ENCODE peak calls at places on chromosomes 4 and X, in nine cellular contexts. U is cardiac muscle cell; W is CD8-positive, alpha-beta T cell; T is CD8-positive, alpha-beta memory T cell; H is spleen; X is A549; N is pancreas; D is uterus; M is IMR-90. A is an unnamed sample. For H3K4me1, the result is how much of the 10 kb centered on the place peaks cover.

GRCh38 chr4:1939664-1940509 is 68.7 kb downstream of the NSD2 start:
- DNase-seq in U (no peak), W (no peak), T (no peak), H (no peak), X (no peak), N (no peak), D (no peak), M (peak), A (no peak)

GRCh38 chr4:170400346-170400745 is 310.6 kb upstream of the AADAT start:
- DNase-seq in U (no peak), W (no peak), T (no peak), H (no peak), X (no peak), N (no peak), D (no peak), M (no peak), A (no peak)

GRCh38 chrX:53294024-53294648 is 12.8 kb upstream of the IQSEC2 start:
- DNase-seq in U (no peak), W (no peak), T (no peak), H (no peak), X (peak), N (no peak), D (no peak), M (peak), A (no peak)

GRCh38 chrX:16892504-16893362 is 22.6 kb upstream of the RBBP7 start:
- DNase-seq in U (peak), W (peak), T (peak), H (peak), X (peak), N (peak), D (peak), M (peak), A (peak)

GRCh38 chrX:34658316-34658715 is 1.2 kb upstream of the TMEM47 start:
- DNase-seq in U (no peak), W (no peak), T (no peak), H (no peak), X (no peak), N (no peak), D (no peak), M (peak), A (no peak)

GRCh38 chr4:150814873-150815272 is 200.2 kb downstream of the LRBA start:
- DNase-seq in U (no peak), W (no peak), T (no peak), H (no peak), X (no peak), N (no peak), D (no peak), M (no peak), A (no peak)

GRCh38 chr4:131584587-131584986 is 1564.5 kb upstream of the PCDH10 start:
- DNase-seq in U (no peak), W (no peak), T (no peak), H (no peak), X (no peak), N (no peak), D (no peak), M (no peak), A (no peak)

GRCh38 chr4:76993787-76994641 is 44.5 kb downstream of the SEPTIN11 start:
- DNase-seq in U (peak), W (peak), T (peak), H (no peak), X (no peak), N (no peak), D (no peak), M (no peak), A (peak)

GRCh38 chr4:70992354-70992753 is 1.1 kb upstream of the DCK start:
- DNase-seq in U (no peak), W (no peak), T (no peak), H (no peak), X (peak), N (no peak), D (no peak), M (no peak), A (no peak)

GRCh38 chr4:161554372-161554990 is 609.3 kb downstream of the FSTL5 start:
- DNase-seq in U (no peak), W (no peak), T (no peak), H (no peak), X (peak), N (no peak), D (no peak), M (peak), A (no peak)

GRCh38 chr4:18369561-18369960 is 348.0 kb upstream of the LCORL start:
- DNase-seq in U (no peak), W (no peak), T (no peak), H (no peak), X (no peak), N (no peak), D (no peak), M (no peak), A (no peak)

GRCh38 chrX:18964880-18965279 is 19.0 kb downstream of the PHKA2 start:
- DNase-seq in U (no peak), W (no peak), T (no peak), H (no peak), X (no peak), N (no peak), D (no peak), M (no peak), A (no peak)

GRCh38 chr4:141977433-141977832 is 341.1 kb downstream of the IL15 start:
- DNase-seq in U (no peak), W (no peak), T (no peak), H (no peak), X (no peak), N (no peak), D (no peak), M (no peak), A (no peak)

GRCh38 chr4:1802151-1802715 is 9.1 kb downstream of the FGFR3 start:
- DNase-seq in U (no peak), W (no peak), T (no peak), H (no peak), X (no peak), N (no peak), D (no peak), M (no peak), A (no peak)

GRCh38 chr4:98994474-98995182 is 893 bp upstream of the METAP1 start:
- DNase-seq in U (peak), W (no peak), T (no peak), H (no peak), X (peak), N (no peak), D (no peak), M (peak), A (no peak)

GRCh38 chr4:169150806-169151205 is 120.0 kb downstream of the SH3RF1 start:
- DNase-seq in U (no peak), W (no peak), T (no peak), H (no peak), X (no peak), N (no peak), D (no peak), M (peak), A (no peak)

GRCh38 chr4:33407496-33407895 is 2687.3 kb downstream of the PCDH7 start:
- DNase-seq in U (no peak), W (no peak), T (no peak), H (no peak), X (no peak), N (no peak), D (no peak), M (no peak), A (no peak)

GRCh38 chr4:112403072-112403945 is 106.1 kb downstream of the ALPK1 start:
- DNase-seq in U (no peak), W (no peak), T (no peak), H (no peak), X (no peak), N (no peak), D (no peak), M (peak), A (no peak)

GRCh38 chr4:139214039-139214534 is 37.1 kb upstream of the ELF2 start:
- DNase-seq in U (peak), W (no peak), T (no peak), H (no peak), X (no peak), N (no peak), D (no peak), M (no peak), A (peak)

GRCh38 chrX:11113731-11114130 is 2.6 kb downstream of the HCCS start:
- DNase-seq in U (no peak), W (no peak), T (no peak), H (no peak), X (no peak), N (no peak), D (no peak), M (peak), A (no peak)

GRCh38 chr4:10161840-10162239 is 45.2 kb upstream of the WDR1 start:
- DNase-seq in U (no peak), W (peak), T (peak), H (no peak), X (no peak), N (no peak), D (no peak), M (no peak), A (peak)

GRCh38 chr4:159227984-159228383 is 125.1 kb downstream of the RAPGEF2 start:
- DNase-seq in U (peak), W (no peak), T (no peak), H (peak), X (peak), N (peak), D (peak), M (peak), A (peak)

GRCh38 chr4:128787509-128788311 is 21.8 kb upstream of the JADE1 start:
- DNase-seq in U (no peak), W (no peak), T (no peak), H (no peak), X (no peak), N (no peak), D (no peak), M (peak), A (no peak)

GRCh38 chrX:38654302-38654701 is 93.0 kb downstream of the TSPAN7 start:
- DNase-seq in U (peak), W (no peak), T (no peak), H (no peak), X (peak), N (no peak), D (no peak), M (peak), A (no peak)

GRCh38 chr4:59553739-59554126 is 1646.4 kb upstream of the ADGRL3 start:
- DNase-seq in U (no peak), W (no peak), T (no peak), H (no peak), X (peak), N (no peak), D (no peak), M (no peak), A (no peak)

DNA sequence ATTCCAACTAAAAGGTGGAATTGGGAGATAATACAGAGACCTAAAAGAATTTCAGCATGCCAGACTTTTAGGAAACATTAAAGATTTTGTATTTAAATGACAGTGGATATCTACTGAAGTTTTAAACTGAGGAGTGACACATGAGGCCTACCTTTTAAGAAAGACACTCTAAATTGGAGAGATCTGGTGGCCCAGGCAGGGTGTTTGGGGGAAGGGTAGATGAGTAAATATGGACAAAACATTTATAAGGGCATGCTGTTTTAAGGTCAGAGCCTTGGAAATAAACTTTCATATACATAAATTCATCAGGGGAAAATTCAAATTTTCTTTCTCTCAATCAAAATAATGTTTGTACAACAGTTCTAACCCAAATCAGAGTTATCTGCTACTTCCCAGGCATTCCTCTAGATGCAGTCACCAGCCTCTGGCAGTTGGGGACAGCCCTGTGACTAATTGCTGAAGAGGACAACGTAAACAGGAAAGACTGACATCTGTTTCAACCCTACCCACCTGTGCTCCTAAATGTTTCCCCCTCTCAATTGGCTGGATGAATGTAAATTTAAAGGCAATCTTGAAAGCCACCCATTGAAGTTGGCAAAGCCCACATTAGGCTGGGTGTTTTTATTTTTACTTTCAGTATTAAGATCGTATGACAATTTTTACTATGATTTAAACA is 1646.9 kb upstream of the ADGRL3 start:
- DNase-seq in U (no peak), W (no peak), T (no peak), H (no peak), X (peak), N (no peak), D (no peak), M (no peak), A (no peak)
- H3K4me3 ChIP-seq in U (no peak), W (no peak), T (no peak), H (no peak), X (peak), N (no peak), D (no peak), M (no peak), A (no peak)

GRCh38 chr4:42488114-42488513 is 90.8 kb downstream of the SHISA3 start:
- DNase-seq in U (no peak), W (no peak), T (no peak), H (no peak), X (no peak), N (no peak), D (no peak), M (no peak), A (no peak)
- H3K4me1 ChIP-seq in U (under half), W (under half), T (under half), H (under half), X (under half), N (under half), D (under half), M (under half), A (under half)

GRCh38 chrX:153492153-153492454 is 2.7 kb upstream of the BGN start:
- DNase-seq in U (no peak), W (no peak), T (no peak), H (no peak), X (no peak), N (no peak), D (no peak), M (no peak), A (no peak)

GRCh38 chrX:153493085-153493484 is 1.7 kb upstream of the BGN start:
- DNase-seq in U (no peak), W (no peak), T (no peak), H (no peak), X (no peak), N (no peak), D (no peak), M (no peak), A (no peak)

GRCh38 chrX:153494061-153494460 is 719 bp upstream of the BGN start:
- DNase-seq in U (no peak), W (no peak), T (no peak), H (no peak), X (no peak), N (no peak), D (no peak), M (peak), A (no peak)

GRCh38 chrX:153491351-153492152 is 3.2 kb upstream of the BGN start:
- DNase-seq in U (no peak), W (no peak), T (no peak), H (no peak), X (no peak), N (no peak), D (no peak), M (no peak), A (no peak)

DNA sequence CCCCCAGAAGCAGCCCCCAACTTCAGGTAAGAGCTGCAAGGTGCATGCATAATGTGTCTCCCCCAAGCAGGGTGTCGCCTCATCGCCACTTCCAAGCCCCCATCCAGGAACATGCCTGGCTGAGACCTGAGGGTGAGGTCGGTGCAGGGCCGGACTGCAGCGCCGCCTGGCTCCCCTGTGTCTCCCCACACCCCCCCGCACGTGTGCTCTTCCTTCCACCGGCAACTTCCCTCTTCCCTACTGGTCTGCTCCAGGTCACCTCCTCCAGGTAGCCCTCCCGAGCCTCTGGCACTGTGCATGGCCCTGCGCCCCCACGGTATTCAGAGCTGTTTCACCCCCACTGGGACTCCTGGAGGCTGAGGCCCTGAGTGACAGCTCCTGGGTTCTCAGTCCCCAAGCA is 2.2 kb upstream of the BGN start:
- DNase-seq in U (no peak), W (no peak), T (no peak), H (no peak), X (no peak), N (no peak), D (no peak), M (no peak), A (no peak)
- H3K4me3 ChIP-seq in U (no peak), W (no peak), T (no peak), H (no peak), X (no peak), N (no peak), D (no peak), M (no peak), A (no peak)

GRCh38 chr4:21415728-21416127 is 532.8 kb downstream of the KCNIP4 start:
- DNase-seq in U (no peak), W (no peak), T (no peak), H (no peak), X (no peak), N (no peak), D (no peak), M (no peak), A (no peak)
- H3K4me1 ChIP-seq in U (under half), W (under half), T (under half), H (under half), X (under half), N (under half), D (under half), M (under half), A (under half)

DNA sequence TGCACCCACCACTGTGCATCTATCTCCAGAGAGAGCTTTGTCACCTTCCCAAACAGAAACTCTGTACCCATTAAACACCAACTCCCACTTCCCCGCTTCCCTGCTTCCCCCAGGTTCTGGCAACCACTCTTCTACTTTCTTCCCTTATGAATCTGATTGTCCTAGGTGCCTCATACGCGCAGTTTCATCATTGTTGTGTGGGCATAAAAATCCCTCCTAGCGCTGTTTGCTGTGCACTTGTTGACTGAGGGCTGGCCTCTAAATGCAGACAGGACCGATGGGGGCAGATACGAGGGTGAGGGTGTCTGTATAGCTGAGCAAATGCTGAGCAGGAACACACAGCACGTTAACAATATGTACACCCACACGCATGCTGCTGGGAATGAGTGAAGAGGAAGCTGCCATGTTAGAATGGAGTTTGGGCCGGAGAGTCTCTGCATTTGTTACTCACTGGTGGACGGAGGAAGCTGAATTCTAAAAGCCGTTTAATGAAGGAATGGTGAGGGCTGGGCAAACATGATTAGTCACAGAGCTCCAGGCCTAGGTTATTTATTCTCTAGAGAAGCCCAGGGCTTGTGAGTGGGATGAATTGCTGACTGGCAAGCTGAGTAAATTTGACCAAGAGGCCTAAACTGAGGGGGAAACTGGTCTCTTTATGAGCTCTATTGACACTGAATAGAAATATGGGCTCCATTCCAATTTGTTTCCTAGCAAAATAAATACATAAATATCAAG is 95.7 kb upstream of the RPS6KA3 start:
- DNase-seq in U (no peak), W (no peak), T (no peak), H (no peak), X (peak), N (no peak), D (no peak), M (peak), A (no peak)
- H3K4me3 ChIP-seq in U (no peak), W (no peak), T (no peak), H (no peak), X (peak), N (no peak), D (no peak), M (no peak), A (no peak)

DNA sequence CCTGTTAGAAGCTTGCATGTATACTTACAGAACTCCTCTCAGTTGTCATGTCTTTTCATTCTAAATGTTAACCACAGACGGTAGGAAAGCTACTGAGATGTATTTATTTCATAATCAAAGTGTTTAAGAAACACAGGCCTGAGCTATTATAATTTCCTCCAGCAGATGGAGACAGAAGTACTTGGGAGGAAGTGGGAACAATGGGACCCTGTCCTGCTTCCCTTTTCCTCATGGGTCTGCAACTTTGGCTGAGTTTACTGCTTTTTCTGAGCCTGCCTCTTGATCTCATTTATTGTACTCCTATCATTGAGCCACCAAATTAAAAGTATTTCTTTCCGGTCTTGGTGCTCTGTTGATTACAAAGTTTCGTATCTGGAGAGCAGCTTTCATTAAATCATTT is 67.7 kb upstream of the SPANXN2 start:
- DNase-seq in U (peak), W (no peak), T (no peak), H (no peak), X (peak), N (no peak), D (no peak), M (no peak), A (no peak)
- H3K4me1 ChIP-seq in U (under half), W (under half), T (under half), H (under half), X (under half), N (under half), D (under half), M (under half), A (under half)

GRCh38 chrX:9467751-9468150 is 2.9 kb downstream of the TBL1X start:
- DNase-seq in U (peak), W (no peak), T (no peak), H (no peak), X (no peak), N (no peak), D (no peak), M (peak), A (no peak)
- H3K4me3 ChIP-seq in U (no peak), W (no peak), T (no peak), H (no peak), X (no peak), N (no peak), D (peak), M (peak), A (no peak)

DNA sequence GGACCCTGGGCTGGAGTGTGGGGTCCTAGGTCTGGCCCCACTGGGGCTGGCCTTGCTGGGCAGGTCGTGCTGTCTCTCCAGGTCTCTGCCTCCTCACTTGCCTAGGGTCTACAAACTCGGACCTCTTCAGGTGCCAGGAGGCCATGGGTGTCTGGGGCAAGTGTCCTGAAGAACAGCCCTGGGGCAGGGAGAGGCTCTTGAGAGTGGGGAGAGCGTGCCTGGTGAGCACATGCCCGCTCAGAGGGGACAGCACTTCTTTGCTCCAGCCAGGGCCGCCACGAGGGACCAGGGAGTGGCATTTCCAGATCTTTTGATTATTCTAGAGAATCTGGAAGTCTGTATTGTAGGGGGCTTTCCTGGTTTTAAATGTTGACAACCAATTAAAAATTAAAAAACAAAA is 63.7 kb downstream of the SORCS2 start:
- DNase-seq in U (no peak), W (no peak), T (no peak), H (no peak), X (no peak), N (no peak), D (no peak), M (no peak), A (no peak)
- H3K4me1 ChIP-seq in U (under half), W (under half), T (under half), H (under half), X (under half), N (under half), D (under half), M (under half), A (under half)